ENCODE peak calls at places on chromosomes 7 and 10, in four cellular contexts. G, X, P and L are unnamed samples.

GRCh38 chr10:92573091-92573797 is 649 bp downstream of the IDE start:
- DNase-seq in G (no peak), X (peak), P (no peak), L (no peak)

GRCh38 chr7:101644879-101645278 is 15.8 kb upstream of the MYL10 start:
- DNase-seq in G (no peak), X (no peak), P (no peak), L (no peak)

GRCh38 chr10:101495324-101495925 is 92.6 kb downstream of the POLL start:
- DNase-seq in G (no peak), X (no peak), P (no peak), L (no peak)

GRCh38 chr10:132533571-132534260 is 3.9 kb upstream of the INPP5A start:
- DNase-seq in G (no peak), X (no peak), P (peak), L (no peak)

GRCh38 chr7:132393789-132394261 is 182.4 kb downstream of the PLXNA4 start:
- DNase-seq in G (no peak), X (no peak), P (no peak), L (no peak)

GRCh38 chr10:20760450-20760849 is 136.7 kb downstream of the NEBL start:
- DNase-seq in G (no peak), X (no peak), P (no peak), L (no peak)

GRCh38 chr7:108598153-108598552 is 28.5 kb downstream of the DNAJB9 start:
- DNase-seq in G (no peak), X (no peak), P (no peak), L (no peak)

GRCh38 chr10:132406750-132407149 is 9.8 kb downstream of the PWWP2B start:
- DNase-seq in G (no peak), X (no peak), P (no peak), L (no peak)

GRCh38 chr10:44513592-44513991 is 128.7 kb upstream of the CXCL12 start:
- DNase-seq in G (no peak), X (no peak), P (no peak), L (no peak)

GRCh38 chr10:43056568-43057011 is 20.3 kb upstream of the RET start:
- DNase-seq in G (no peak), X (no peak), P (peak), L (no peak)

GRCh38 chr10:43395571-43396060 is 13.4 kb downstream of the HNRNPF start:
- DNase-seq in G (no peak), X (peak), P (no peak), L (no peak)

GRCh38 chr10:43131906-43132305 is 6.3 kb upstream of the CSGALNACT2 start:
- DNase-seq in G (no peak), X (no peak), P (no peak), L (no peak)

GRCh38 chr10:3624367-3624766 is 160.6 kb downstream of the KLF6 start:
- DNase-seq in G (no peak), X (no peak), P (no peak), L (peak)

GRCh38 chr7:20541615-20542349 is 73.7 kb upstream of the ABCB5 start:
- DNase-seq in G (no peak), X (no peak), P (no peak), L (peak)

GRCh38 chr10:87734987-87735827 is 75.5 kb downstream of the PAPSS2 start:
- DNase-seq in G (no peak), X (no peak), P (no peak), L (no peak)

GRCh38 chr10:73772280-73773151 is 9.3 kb upstream of the CHCHD1 start:
- DNase-seq in G (peak), X (peak), P (peak), L (peak)

GRCh38 chr10:49363309-49364031 is 32.4 kb downstream of the DRGX start:
- DNase-seq in G (no peak), X (no peak), P (no peak), L (no peak)